ENCODE peak calls at places on chromosomes 1 and 21, in nine cellular contexts. G is omental fat pad, I is Calu3, N is uterus, P is endothelial cell, A is foreskin fibroblast, B is PC-3, S is fibroblast of pulmonary artery, X is neural crest cell. W is an unnamed sample.

GRCh38 chr1:243253927-243254232 is 1.2 kb downstream of the CEP170 start:
- DNase-seq in G (no peak), I (no peak), N (no peak), P (no peak), A (no peak), B (peak), S (no peak), X (no peak), W (no peak)

GRCh38 chr1:56491441-56491840 is 87.9 kb downstream of the PLPP3 start:
- DNase-seq in G (no peak), I (peak), N (no peak), P (no peak), A (peak), B (peak), S (peak), X (no peak), W (no peak)

GRCh38 chr1:115168026-115168425 is 78.7 kb upstream of the TSPAN2 start:
- DNase-seq in G (no peak), I (no peak), N (no peak), P (no peak), A (no peak), B (peak), S (no peak), X (no peak), W (no peak)

GRCh38 chr1:58586296-58586695 is 9.2 kb upstream of the TACSTD2 start:
- DNase-seq in G (no peak), I (no peak), N (no peak), P (no peak), A (no peak), B (no peak), S (peak), X (no peak), W (no peak)

GRCh38 chr1:2314803-2315710 is 76.3 kb downstream of the MORN1 start:
- DNase-seq in G (no peak), I (peak), N (peak), P (peak), A (no peak), B (peak), S (peak), X (peak), W (peak)

GRCh38 chr1:207089627-207090265 is 1.1 kb downstream of the C4BPB start:
- DNase-seq in G (no peak), I (no peak), N (no peak), P (no peak), A (no peak), B (no peak), S (no peak), X (no peak), W (no peak)

GRCh38 chr1:77036560-77036959 is 169.3 kb downstream of the ST6GALNAC5 start:
- DNase-seq in G (no peak), I (peak), N (no peak), P (peak), A (peak), B (peak), S (peak), X (no peak), W (no peak)

GRCh38 chr1:90045853-90046563 is 51.1 kb downstream of the ZNF326 start:
- DNase-seq in G (no peak), I (peak), N (no peak), P (peak), A (peak), B (peak), S (peak), X (peak), W (no peak)

GRCh38 chr1:1601564-1602320 is 1.8 kb upstream of the FNDC10 start:
- DNase-seq in G (no peak), I (no peak), N (no peak), P (no peak), A (no peak), B (no peak), S (no peak), X (no peak), W (no peak)

GRCh38 chr1:116855788-116856187 is 53.9 kb upstream of the PTGFRN start:
- DNase-seq in G (no peak), I (no peak), N (no peak), P (no peak), A (peak), B (no peak), S (peak), X (no peak), W (no peak)

GRCh38 chr1:184199036-184199796 is 147.7 kb downstream of the TSEN15 start:
- DNase-seq in G (no peak), I (no peak), N (no peak), P (no peak), A (no peak), B (peak), S (peak), X (no peak), W (no peak)

GRCh38 chr1:26070808-26071342 is 3.4 kb upstream of the TRIM63 start:
- DNase-seq in G (no peak), I (no peak), N (no peak), P (no peak), A (no peak), B (no peak), S (no peak), X (no peak), W (no peak)

GRCh38 chr1:170732262-170732595 is 68.3 kb downstream of the PRRX1 start:
- DNase-seq in G (no peak), I (no peak), N (no peak), P (no peak), A (peak), B (no peak), S (peak), X (no peak), W (no peak)

GRCh38 chr1:28914228-28915035 is at the start of gene EPB41:
- DNase-seq in G (peak), I (peak), N (peak), P (peak), A (peak), B (peak), S (peak), X (peak), W (peak)

GRCh38 chr21:33821580-33822322 is 93.9 kb downstream of the ATP5PO start:
- DNase-seq in G (no peak), I (no peak), N (no peak), P (no peak), A (no peak), B (no peak), S (no peak), X (peak), W (no peak)

GRCh38 chr1:96865731-96866684 is 144.4 kb downstream of the PTBP2 start:
- DNase-seq in G (no peak), I (no peak), N (no peak), P (no peak), A (peak), B (peak), S (peak), X (no peak), W (no peak)

GRCh38 chr21:45788635-45789506 is 145.3 kb downstream of the PCBP3 start:
- DNase-seq in G (no peak), I (no peak), N (no peak), P (no peak), A (peak), B (no peak), S (no peak), X (no peak), W (no peak)

GRCh38 chr1:226424228-226425003 is 16.5 kb upstream of the PARP1 start:
- DNase-seq in G (no peak), I (no peak), N (no peak), P (no peak), A (peak), B (peak), S (peak), X (no peak), W (no peak)

GRCh38 chr1:151193304-151193703 is 3.3 kb upstream of the VPS72 start:
- DNase-seq in G (no peak), I (no peak), N (no peak), P (no peak), A (no peak), B (no peak), S (no peak), X (no peak), W (no peak)

GRCh38 chr1:202012544-202013478 is 2.4 kb downstream of the ELF3 start:
- DNase-seq in G (no peak), I (peak), N (no peak), P (no peak), A (no peak), B (no peak), S (no peak), X (no peak), W (no peak)

GRCh38 chr1:221845650-221846371 is 103.9 kb upstream of the DUSP10 start:
- DNase-seq in G (no peak), I (peak), N (peak), P (no peak), A (no peak), B (peak), S (peak), X (no peak), W (no peak)

GRCh38 chr1:159869173-159869572 is 6.7 kb upstream of the VSIG8 start:
- DNase-seq in G (no peak), I (no peak), N (no peak), P (no peak), A (peak), B (peak), S (no peak), X (no peak), W (no peak)

GRCh38 chr1:65009724-65010420 is 43.5 kb upstream of the JAK1 start:
- DNase-seq in G (no peak), I (no peak), N (no peak), P (no peak), A (no peak), B (peak), S (no peak), X (no peak), W (no peak)

GRCh38 chr1:173669491-173669941 is at the start of gene ANKRD45:
- DNase-seq in G (peak), I (peak), N (peak), P (peak), A (peak), B (no peak), S (peak), X (peak), W (no peak)

GRCh38 chr1:209202826-209203439 is 380.6 kb upstream of the CAMK1G start:
- DNase-seq in G (no peak), I (peak), N (no peak), P (peak), A (peak), B (peak), S (peak), X (peak), W (no peak)

GRCh38 chr1:212447478-212447877 is 14.8 kb downstream of the NENF start:
- DNase-seq in G (no peak), I (no peak), N (no peak), P (no peak), A (no peak), B (no peak), S (no peak), X (no peak), W (no peak)

GRCh38 chr1:21313146-21313885 is 23.1 kb upstream of the ECE1 start:
- DNase-seq in G (no peak), I (no peak), N (peak), P (no peak), A (peak), B (no peak), S (peak), X (no peak), W (no peak)

DNA sequence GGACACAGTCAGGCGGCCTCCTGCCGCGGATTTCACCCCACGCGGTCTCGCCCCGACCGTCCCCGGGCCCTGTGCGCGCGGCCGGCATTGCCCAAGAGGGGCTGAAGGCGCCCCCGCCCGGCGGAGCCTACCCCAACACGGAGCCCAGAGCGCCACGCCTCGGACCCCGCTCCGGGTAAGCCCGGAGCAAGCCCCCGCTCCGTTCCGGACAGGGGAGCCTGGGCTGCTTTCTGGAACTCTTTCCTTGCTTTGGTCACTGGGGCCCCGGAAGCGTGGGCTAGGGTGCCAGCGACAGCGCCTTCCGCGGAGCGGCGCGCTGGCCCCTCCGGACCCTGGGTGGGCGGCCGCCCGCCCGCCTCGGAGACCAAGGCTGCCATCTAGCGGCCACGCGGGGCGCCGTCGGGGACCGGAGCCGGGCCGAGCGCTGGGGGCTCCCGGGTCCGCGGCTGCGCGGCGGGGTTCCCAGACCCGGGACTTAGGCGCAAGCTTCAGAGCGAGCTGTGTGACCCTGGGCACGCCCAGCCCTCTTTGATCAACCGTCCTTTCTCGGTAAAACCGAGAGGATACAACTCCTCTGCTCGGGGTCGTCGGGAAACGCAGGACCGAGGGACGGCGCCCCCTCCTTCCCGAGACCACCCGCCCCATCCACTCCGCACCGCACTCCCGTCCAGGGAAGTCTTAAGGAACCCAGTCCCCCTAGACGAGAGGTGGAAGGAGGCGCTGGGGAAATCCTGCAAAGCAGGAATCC is 41.4 kb downstream of the RRAGC start:
- DNase-seq in G (no peak), I (peak), N (peak), P (peak), A (no peak), B (no peak), S (peak), X (peak), W (peak)
- TF ChIP-seq CTCF in G (peak), I (peak), N (peak), P (peak), A (peak), B (peak), S (peak), X (peak), W (peak)

DNA sequence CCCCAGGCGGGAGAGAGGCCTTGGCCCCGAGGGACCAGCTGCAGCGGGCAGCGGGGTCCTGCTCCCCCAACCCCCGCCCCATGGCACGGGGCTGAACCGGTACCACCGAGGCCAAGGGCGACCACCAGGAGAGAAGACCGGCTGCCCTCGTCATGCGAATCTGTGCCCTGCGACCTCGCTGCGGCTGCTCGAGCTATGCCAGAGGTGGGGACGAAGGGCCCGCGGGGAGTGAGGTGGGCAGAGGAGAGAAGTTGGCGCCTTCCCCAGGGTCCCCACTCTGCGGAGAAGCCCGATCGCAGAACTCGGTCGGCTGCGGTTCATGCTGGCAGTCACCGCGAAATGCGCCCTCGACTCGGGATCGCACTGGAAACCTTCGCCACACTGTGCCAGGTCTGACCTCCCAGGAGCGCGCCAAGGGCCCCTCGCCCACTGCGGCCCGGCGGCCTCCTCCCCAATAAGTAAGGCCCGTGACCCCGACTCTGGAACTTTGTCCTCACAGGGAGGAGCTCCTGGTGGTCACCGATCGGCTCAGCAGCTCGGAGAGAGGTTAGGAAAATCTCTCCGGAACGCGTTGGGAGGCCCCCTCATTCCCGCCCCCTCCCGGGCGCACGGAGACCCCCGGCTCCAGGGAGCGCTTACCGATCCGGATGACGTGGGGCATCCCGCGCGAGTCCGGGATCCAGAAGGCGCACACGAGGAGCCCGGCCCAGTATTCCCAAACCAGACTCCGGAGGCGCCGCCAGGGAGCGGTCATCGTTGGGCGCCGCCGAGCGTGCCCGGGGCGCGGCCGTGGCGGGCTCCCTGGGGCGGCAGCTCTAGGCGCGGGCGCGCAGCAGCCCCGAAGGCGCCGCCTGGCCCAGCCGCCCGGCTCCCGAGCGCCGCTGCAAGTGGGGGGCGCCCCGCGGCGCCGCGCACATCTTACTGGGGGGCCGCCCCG is 692 bp downstream of the GRIK3 start:
- DNase-seq in G (no peak), I (no peak), N (no peak), P (no peak), A (no peak), B (no peak), S (no peak), X (no peak), W (no peak)
- TF ChIP-seq CTCF in G (no peak), I (no peak), N (no peak), P (no peak), A (no peak), B (no peak), S (no peak), X (no peak), W (no peak)

GRCh38 chr1:88684482-88685238 is 587 bp downstream of the PKN2 start:
- DNase-seq in G (peak), I (peak), N (peak), P (peak), A (no peak), B (peak), S (peak), X (peak), W (peak)
- TF ChIP-seq CTCF in G (no peak), I (no peak), N (no peak), P (peak), A (no peak), B (peak), S (no peak), X (peak), W (no peak)

GRCh38 chr1:101239095-101240040 is 2.5 kb downstream of the S1PR1 start:
- DNase-seq in G (no peak), I (no peak), N (no peak), P (no peak), A (no peak), B (no peak), S (no peak), X (no peak), W (peak)
- TF ChIP-seq CTCF in G (no peak), I (no peak), N (no peak), P (peak), A (no peak), B (peak), S (no peak), X (no peak), W (peak)

GRCh38 chr21:36263797-36264196 is 56.2 kb upstream of the MORC3 start:
- DNase-seq in G (no peak), I (no peak), N (no peak), P (no peak), A (no peak), B (no peak), S (no peak), X (no peak), W (no peak)

GRCh38 chr21:36257657-36258056 is 62.3 kb upstream of the MORC3 start:
- DNase-seq in G (no peak), I (no peak), N (no peak), P (no peak), A (no peak), B (no peak), S (no peak), X (no peak), W (no peak)

GRCh38 chr21:36261459-36261858 is 58.5 kb upstream of the MORC3 start:
- DNase-seq in G (no peak), I (no peak), N (no peak), P (no peak), A (no peak), B (no peak), S (no peak), X (no peak), W (no peak)

GRCh38 chr21:36260802-36261201 is 59.2 kb upstream of the MORC3 start:
- DNase-seq in G (no peak), I (no peak), N (no peak), P (no peak), A (no peak), B (no peak), S (no peak), X (no peak), W (no peak)

GRCh38 chr21:36260030-36260787 is 59.8 kb upstream of the MORC3 start:
- DNase-seq in G (no peak), I (peak), N (peak), P (peak), A (peak), B (peak), S (peak), X (peak), W (no peak)
- TF ChIP-seq CTCF in G (peak), I (peak), N (peak), P (peak), A (peak), B (peak), S (peak), X (peak), W (peak)

GRCh38 chr1:230105245-230105753 is 38.3 kb downstream of the GALNT2 start:
- DNase-seq in G (no peak), I (no peak), N (no peak), P (no peak), A (no peak), B (no peak), S (no peak), X (no peak), W (no peak)

GRCh38 chr1:230102472-230102871 is 35.4 kb downstream of the GALNT2 start:
- DNase-seq in G (no peak), I (no peak), N (no peak), P (no peak), A (no peak), B (no peak), S (no peak), X (no peak), W (no peak)

GRCh38 chr1:230102046-230102445 is 35.0 kb downstream of the GALNT2 start:
- DNase-seq in G (no peak), I (no peak), N (no peak), P (no peak), A (no peak), B (no peak), S (no peak), X (no peak), W (no peak)

GRCh38 chr1:230104395-230105244 is 37.6 kb downstream of the GALNT2 start:
- DNase-seq in G (peak), I (peak), N (peak), P (peak), A (peak), B (peak), S (peak), X (no peak), W (peak)

DNA sequence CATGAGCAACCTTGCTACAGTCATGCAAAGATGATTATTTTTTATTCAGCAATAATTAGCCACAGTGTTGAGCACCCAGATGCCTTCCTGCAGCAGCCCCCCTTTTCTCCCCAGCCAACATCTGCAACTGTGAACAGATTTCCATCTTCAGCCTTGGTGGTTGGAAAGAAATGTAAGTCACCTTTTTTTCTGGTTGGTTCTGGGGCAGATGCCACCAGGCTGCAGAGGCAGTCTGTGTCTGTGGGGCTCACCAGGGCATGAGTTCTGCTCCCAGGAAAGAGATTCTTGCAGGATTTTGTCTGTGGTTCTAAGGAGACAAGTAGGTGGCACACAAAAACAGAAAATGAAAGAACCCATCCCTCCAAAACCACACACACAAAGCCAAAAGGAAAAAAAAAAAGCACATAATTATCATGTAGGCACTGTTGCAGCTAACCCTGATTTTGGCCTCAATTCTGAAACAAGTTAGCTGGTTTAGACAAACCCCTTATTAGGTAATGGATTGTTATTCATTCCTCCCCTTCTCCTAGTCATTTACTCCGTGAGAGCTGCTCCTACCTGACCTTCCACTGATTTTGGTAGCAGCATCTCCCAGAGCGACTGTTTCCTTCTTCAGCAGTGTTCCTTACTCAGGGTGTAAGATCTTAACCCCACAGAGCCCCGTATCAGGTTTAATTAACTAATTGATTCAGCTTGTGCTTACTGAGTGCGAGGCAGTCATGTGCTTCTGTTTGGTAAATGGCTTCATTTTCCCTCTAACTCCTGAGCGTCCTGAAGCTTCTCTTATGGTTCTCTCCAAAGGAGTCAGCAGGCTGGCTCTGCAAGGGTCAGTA is 36.5 kb downstream of the GALNT2 start:
- DNase-seq in G (no peak), I (no peak), N (no peak), P (no peak), A (no peak), B (peak), S (peak), X (no peak), W (no peak)
- TF ChIP-seq CTCF in G (no peak), I (no peak), N (no peak), P (no peak), A (no peak), B (no peak), S (no peak), X (no peak), W (no peak)